ENCODE peak calls at places on chromosomes 16 and 17, in eight cellular contexts. X, W, I, R, F, K, G and Q are unnamed samples.

GRCh38 chr16:12661656-12662172 is 142.0 kb downstream of the CPPED1 start:
- DNase-seq in X (no peak), W (no peak), I (peak), R (no peak), F (no peak), K (no peak), G (no peak), Q (peak)

GRCh38 chr16:75198135-75198600 is 8.8 kb downstream of the CTRB2 start:
- DNase-seq in X (no peak), W (no peak), I (no peak), R (no peak), F (no peak), K (no peak), G (peak), Q (no peak)

GRCh38 chr17:77253611-77254051 is 112.9 kb downstream of the SEC14L1 start:
- DNase-seq in X (no peak), W (no peak), I (no peak), R (no peak), F (no peak), K (no peak), G (no peak), Q (no peak)

GRCh38 chr16:27417047-27417671 is 15.2 kb downstream of the IL21R start:
- DNase-seq in X (no peak), W (no peak), I (no peak), R (peak), F (no peak), K (no peak), G (no peak), Q (no peak)

GRCh38 chr17:17472333-17472920 is 4.4 kb upstream of the MED9 start:
- DNase-seq in X (no peak), W (peak), I (no peak), R (no peak), F (no peak), K (no peak), G (no peak), Q (no peak)

GRCh38 chr17:81579821-81580321 is 27.7 kb upstream of the FAAP100 start:
- DNase-seq in X (no peak), W (no peak), I (no peak), R (no peak), F (no peak), K (no peak), G (peak), Q (no peak)

GRCh38 chr16:8928467-8928957 is 35.2 kb downstream of the USP7 start:
- DNase-seq in X (no peak), W (no peak), I (no peak), R (no peak), F (no peak), K (peak), G (peak), Q (no peak)

GRCh38 chr17:41773731-41774193 is 12.7 kb downstream of the JUP start:
- DNase-seq in X (no peak), W (no peak), I (no peak), R (no peak), F (no peak), K (no peak), G (no peak), Q (no peak)

GRCh38 chr17:82441686-82442487 is 8.7 kb downstream of the CYBC1 start:
- DNase-seq in X (no peak), W (no peak), I (no peak), R (no peak), F (no peak), K (no peak), G (no peak), Q (no peak)

GRCh38 chr17:34318474-34318873 is 761 bp upstream of the CCL8 start:
- DNase-seq in X (no peak), W (no peak), I (peak), R (no peak), F (no peak), K (no peak), G (no peak), Q (peak)

GRCh38 chr17:20284018-20284417 is 183.3 kb downstream of the LGALS9B start:
- DNase-seq in X (no peak), W (no peak), I (no peak), R (no peak), F (no peak), K (no peak), G (peak), Q (peak)

GRCh38 chr16:16138034-16138635 is 85.2 kb downstream of the ABCC6 start:
- DNase-seq in X (no peak), W (no peak), I (no peak), R (no peak), F (no peak), K (no peak), G (no peak), Q (no peak)

GRCh38 chr17:71269201-71269600 is 851.6 kb upstream of the SOX9 start:
- DNase-seq in X (no peak), W (no peak), I (no peak), R (no peak), F (no peak), K (no peak), G (no peak), Q (no peak)

GRCh38 chr17:819251-819650 is 37.1 kb downstream of the MRM3 start:
- DNase-seq in X (no peak), W (no peak), I (no peak), R (no peak), F (no peak), K (no peak), G (no peak), Q (no peak)